ENCODE peak calls at places on chromosomes 16 and 17, in five cellular contexts. One of them, this sample, is unnamed.

GRCh38 chr17:63446981-63447687 is 1.0 kb upstream of the CYB561 start:
- DNase-seq in PC-3: peak
- DNase-seq in pancreas: no peak
- DNase-seq in stomach: peak
- DNase-seq in NCI-H1092: peak
- DNase-seq in this sample: no peak

GRCh38 chr17:58302171-58302918 is 21.6 kb upstream of the MPO start:
- DNase-seq in PC-3: no peak
- DNase-seq in pancreas: no peak
- DNase-seq in stomach: peak
- DNase-seq in NCI-H1092: no peak
- DNase-seq in this sample: no peak

GRCh38 chr17:57099165-57099564 is 14.1 kb downstream of the AKAP1 start:
- DNase-seq in PC-3: no peak
- DNase-seq in pancreas: no peak
- DNase-seq in stomach: no peak
- DNase-seq in NCI-H1092: no peak
- DNase-seq in this sample: no peak

GRCh38 chr17:60887607-60888028 is 210.0 kb downstream of the BCAS3 start:
- DNase-seq in PC-3: peak
- DNase-seq in pancreas: no peak
- DNase-seq in stomach: no peak
- DNase-seq in NCI-H1092: no peak
- DNase-seq in this sample: no peak

GRCh38 chr16:85418978-85419491 is 194.1 kb upstream of the GSE1 start:
- DNase-seq in PC-3: no peak
- DNase-seq in pancreas: peak
- DNase-seq in stomach: no peak
- DNase-seq in NCI-H1092: no peak
- DNase-seq in this sample: no peak

GRCh38 chr17:50100921-50101345 is 5.8 kb downstream of the PDK2 start:
- DNase-seq in PC-3: no peak
- DNase-seq in pancreas: peak
- DNase-seq in stomach: no peak
- DNase-seq in NCI-H1092: no peak
- DNase-seq in this sample: no peak

GRCh38 chr17:60077672-60078519 is 825 bp downstream of the HEATR6 start:
- DNase-seq in PC-3: no peak
- DNase-seq in pancreas: no peak
- DNase-seq in stomach: no peak
- DNase-seq in NCI-H1092: no peak
- DNase-seq in this sample: no peak

GRCh38 chr17:61410555-61411089 is 11.0 kb downstream of the TBX2 start:
- DNase-seq in PC-3: no peak
- DNase-seq in pancreas: peak
- DNase-seq in stomach: peak
- DNase-seq in NCI-H1092: no peak
- DNase-seq in this sample: no peak

GRCh38 chr16:4137438-4137837 is 21.2 kb upstream of the ADCY9 start:
- DNase-seq in PC-3: no peak
- DNase-seq in pancreas: no peak
- DNase-seq in stomach: no peak
- DNase-seq in NCI-H1092: no peak
- DNase-seq in this sample: no peak

GRCh38 chr17:19513897-19514488 is 19.7 kb upstream of the SLC47A1 start:
- DNase-seq in PC-3: peak
- DNase-seq in pancreas: no peak
- DNase-seq in stomach: peak
- DNase-seq in NCI-H1092: peak
- DNase-seq in this sample: peak

GRCh38 chr17:28717578-28718316 is at the start of gene RAB34:
- DNase-seq in PC-3: peak
- DNase-seq in pancreas: peak
- DNase-seq in stomach: peak
- DNase-seq in NCI-H1092: no peak
- DNase-seq in this sample: peak

GRCh38 chr17:79695293-79696158 is 35.2 kb upstream of the ENPP7 start:
- DNase-seq in PC-3: no peak
- DNase-seq in pancreas: no peak
- DNase-seq in stomach: no peak
- DNase-seq in NCI-H1092: no peak
- DNase-seq in this sample: no peak

GRCh38 chr16:61862756-61863155 is 173.5 kb downstream of the CDH8 start:
- DNase-seq in PC-3: no peak
- DNase-seq in pancreas: no peak
- DNase-seq in stomach: no peak
- DNase-seq in NCI-H1092: no peak
- DNase-seq in this sample: no peak

GRCh38 chr17:39943702-39944392 is 16.3 kb downstream of the LRRC3C start:
- DNase-seq in PC-3: no peak
- DNase-seq in pancreas: no peak
- DNase-seq in stomach: no peak
- DNase-seq in NCI-H1092: no peak
- DNase-seq in this sample: no peak

GRCh38 chr17:39742856-39743436 is 5.2 kb downstream of the GRB7 start:
- DNase-seq in PC-3: no peak
- DNase-seq in pancreas: no peak
- DNase-seq in stomach: no peak
- DNase-seq in NCI-H1092: no peak
- DNase-seq in this sample: no peak

GRCh38 chr16:87947356-87948118 is 3.7 kb upstream of the BANP start:
- DNase-seq in PC-3: no peak
- DNase-seq in pancreas: peak
- DNase-seq in stomach: no peak
- DNase-seq in NCI-H1092: no peak
- DNase-seq in this sample: no peak

GRCh38 chr16:13171313-13171712 is 269.9 kb downstream of the SHISA9 start:
- DNase-seq in PC-3: no peak
- DNase-seq in pancreas: no peak
- DNase-seq in stomach: no peak
- DNase-seq in NCI-H1092: no peak
- DNase-seq in this sample: no peak

GRCh38 chr16:907361-907760 is 63.4 kb downstream of the LMF1 start:
- DNase-seq in PC-3: no peak
- DNase-seq in pancreas: peak
- DNase-seq in stomach: no peak
- DNase-seq in NCI-H1092: no peak
- DNase-seq in this sample: no peak

GRCh38 chr17:20294120-20294519 is 173.2 kb downstream of the LGALS9B start:
- DNase-seq in PC-3: no peak
- DNase-seq in pancreas: no peak
- DNase-seq in stomach: no peak
- DNase-seq in NCI-H1092: no peak
- DNase-seq in this sample: no peak

GRCh38 chr16:4882633-4883285 is 35.5 kb downstream of the UBN1 start:
- DNase-seq in PC-3: peak
- DNase-seq in pancreas: peak
- DNase-seq in stomach: peak
- DNase-seq in NCI-H1092: no peak
- DNase-seq in this sample: peak

GRCh38 chr16:57446530-57447141 is 549 bp downstream of the CIAPIN1 start:
- DNase-seq in PC-3: peak
- DNase-seq in pancreas: no peak
- DNase-seq in stomach: peak
- DNase-seq in NCI-H1092: peak
- DNase-seq in this sample: peak

GRCh38 chr16:27317738-27318398 is 4.1 kb downstream of the IL4R start:
- DNase-seq in PC-3: no peak
- DNase-seq in pancreas: no peak
- DNase-seq in stomach: no peak
- DNase-seq in NCI-H1092: no peak
- DNase-seq in this sample: no peak

GRCh38 chr16:68351463-68351862 is 40.6 kb downstream of the PRMT7 start:
- DNase-seq in PC-3: no peak
- DNase-seq in pancreas: peak
- DNase-seq in stomach: no peak
- DNase-seq in NCI-H1092: no peak
- DNase-seq in this sample: no peak

GRCh38 chr17:82019905-82020873 is 2.5 kb downstream of the CENPX start:
- DNase-seq in PC-3: peak
- DNase-seq in pancreas: no peak
- DNase-seq in stomach: peak
- DNase-seq in NCI-H1092: no peak
- DNase-seq in this sample: no peak

GRCh38 chr17:75277664-75278071 is 6.6 kb upstream of the MIF4GD start:
- DNase-seq in PC-3: peak
- DNase-seq in pancreas: no peak
- DNase-seq in stomach: no peak
- DNase-seq in NCI-H1092: no peak
- DNase-seq in this sample: no peak

GRCh38 chr17:34847939-34848338 is 113.3 kb downstream of the CCT6B start:
- DNase-seq in PC-3: no peak
- DNase-seq in pancreas: no peak
- DNase-seq in stomach: no peak
- DNase-seq in NCI-H1092: no peak
- DNase-seq in this sample: no peak